ENCODE peak calls at places on chromosome 5, in five cellular contexts. One of them, this sample, is unnamed. For H3K27me3, the result is how much of the 10 kb centered on the place peaks cover.

GRCh38 chr5:75667586-75667985 is 49.7 kb downstream of the POC5 start:
- DNase-seq in AG04450: no peak
- DNase-seq in GM06990: no peak
- DNase-seq in esophagus squamous epithelium: no peak
- DNase-seq in Panc1: no peak
- DNase-seq in this sample: no peak

GRCh38 chr5:169495252-169495548 is 88.4 kb upstream of the SPDL1 start:
- DNase-seq in AG04450: no peak
- DNase-seq in GM06990: no peak
- DNase-seq in esophagus squamous epithelium: no peak
- DNase-seq in Panc1: no peak
- DNase-seq in this sample: no peak

GRCh38 chr5:17340363-17340762 is 122.9 kb downstream of the BASP1 start:
- DNase-seq in AG04450: no peak
- DNase-seq in GM06990: no peak
- DNase-seq in esophagus squamous epithelium: no peak
- DNase-seq in Panc1: no peak
- DNase-seq in this sample: no peak

GRCh38 chr5:100901851-100902341 is 1.2 kb downstream of the ST8SIA4 start:
- DNase-seq in AG04450: no peak
- DNase-seq in GM06990: peak
- DNase-seq in esophagus squamous epithelium: peak
- DNase-seq in Panc1: no peak
- DNase-seq in this sample: no peak

GRCh38 chr5:121968910-121969607 is 7.3 kb downstream of the SRFBP1 start:
- DNase-seq in AG04450: peak
- DNase-seq in GM06990: no peak
- DNase-seq in esophagus squamous epithelium: no peak
- DNase-seq in Panc1: peak
- DNase-seq in this sample: peak

GRCh38 chr5:53309653-53310052 is 170.8 kb upstream of the FST start:
- DNase-seq in AG04450: no peak
- DNase-seq in GM06990: no peak
- DNase-seq in esophagus squamous epithelium: no peak
- DNase-seq in Panc1: no peak
- DNase-seq in this sample: no peak

GRCh38 chr5:139474815-139475791 is 4.3 kb downstream of the SMIM33 start:
- DNase-seq in AG04450: peak
- DNase-seq in GM06990: no peak
- DNase-seq in esophagus squamous epithelium: no peak
- DNase-seq in Panc1: no peak
- DNase-seq in this sample: peak

GRCh38 chr5:178479261-178479660 is 110.9 kb downstream of the COL23A1 start:
- DNase-seq in AG04450: no peak
- DNase-seq in GM06990: no peak
- DNase-seq in esophagus squamous epithelium: no peak
- DNase-seq in Panc1: no peak
- DNase-seq in this sample: no peak

GRCh38 chr5:171709930-171710329 is 75.7 kb upstream of the SMIM23 start:
- DNase-seq in AG04450: no peak
- DNase-seq in GM06990: no peak
- DNase-seq in esophagus squamous epithelium: no peak
- DNase-seq in Panc1: no peak
- DNase-seq in this sample: no peak

GRCh38 chr5:171840066-171840465 is 54.4 kb downstream of the SMIM23 start:
- DNase-seq in AG04450: no peak
- DNase-seq in GM06990: no peak
- DNase-seq in esophagus squamous epithelium: no peak
- DNase-seq in Panc1: no peak
- DNase-seq in this sample: no peak

GRCh38 chr5:142796492-142797109 is 26.4 kb downstream of the ARHGAP26 start:
- DNase-seq in AG04450: no peak
- DNase-seq in GM06990: no peak
- DNase-seq in esophagus squamous epithelium: no peak
- DNase-seq in Panc1: no peak
- DNase-seq in this sample: no peak
- H3K27me3 ChIP-seq in AG04450: half or more
- H3K27me3 ChIP-seq in GM06990: under half
- H3K27me3 ChIP-seq in esophagus squamous epithelium: under half
- H3K27me3 ChIP-seq in Panc1: under half
- H3K27me3 ChIP-seq in this sample: under half

GRCh38 chr5:133866160-133866902 is 102.1 kb downstream of the C5orf15 start:
- DNase-seq in AG04450: no peak
- DNase-seq in GM06990: no peak
- DNase-seq in esophagus squamous epithelium: no peak
- DNase-seq in Panc1: no peak
- DNase-seq in this sample: no peak

GRCh38 chr5:133867851-133868545 is 100.4 kb downstream of the C5orf15 start:
- DNase-seq in AG04450: no peak
- DNase-seq in GM06990: no peak
- DNase-seq in esophagus squamous epithelium: no peak
- DNase-seq in Panc1: no peak
- DNase-seq in this sample: no peak

GRCh38 chr5:133865113-133865512 is 103.3 kb downstream of the C5orf15 start:
- DNase-seq in AG04450: no peak
- DNase-seq in GM06990: no peak
- DNase-seq in esophagus squamous epithelium: no peak
- DNase-seq in Panc1: no peak
- DNase-seq in this sample: no peak

GRCh38 chr5:133867341-133867740 is 101.1 kb downstream of the C5orf15 start:
- DNase-seq in AG04450: no peak
- DNase-seq in GM06990: no peak
- DNase-seq in esophagus squamous epithelium: no peak
- DNase-seq in Panc1: no peak
- DNase-seq in this sample: no peak

DNA sequence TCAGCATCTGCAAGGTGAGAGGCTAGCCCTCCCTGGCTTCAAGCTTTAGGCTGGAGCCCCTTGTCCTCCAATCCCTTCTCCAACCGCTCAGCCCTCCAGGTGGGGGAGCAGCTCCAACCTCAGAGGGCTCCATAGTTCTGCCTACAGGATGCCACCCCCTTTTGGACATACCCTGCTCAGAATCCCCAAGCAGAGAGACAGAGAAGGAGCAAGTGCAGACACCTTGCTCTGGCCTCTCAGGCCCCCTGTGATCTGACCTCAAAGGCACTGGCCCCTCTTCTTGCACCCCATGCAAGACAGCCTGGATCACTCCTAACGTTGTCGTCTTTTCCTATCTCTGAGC is 101.6 kb downstream of the C5orf15 start:
- DNase-seq in AG04450: no peak
- DNase-seq in GM06990: no peak
- DNase-seq in esophagus squamous epithelium: no peak
- DNase-seq in Panc1: no peak
- DNase-seq in this sample: no peak
- TF ChIP-seq CTCF in AG04450: no peak
- TF ChIP-seq CTCF in GM06990: no peak
- TF ChIP-seq CTCF in esophagus squamous epithelium: no peak
- TF ChIP-seq CTCF in Panc1: no peak
- TF ChIP-seq CTCF in this sample: no peak

GRCh38 chr5:141487131-141487530 is 1.8 kb upstream of the PCDHGC5 start:
- DNase-seq in AG04450: no peak
- DNase-seq in GM06990: no peak
- DNase-seq in esophagus squamous epithelium: no peak
- DNase-seq in Panc1: no peak
- DNase-seq in this sample: no peak
- H3K27me3 ChIP-seq in AG04450: under half
- H3K27me3 ChIP-seq in GM06990: under half
- H3K27me3 ChIP-seq in esophagus squamous epithelium: under half
- H3K27me3 ChIP-seq in Panc1: under half
- H3K27me3 ChIP-seq in this sample: under half

GRCh38 chr5:141493500-141494422 is 4.9 kb downstream of the PCDHGC5 start:
- DNase-seq in AG04450: no peak
- DNase-seq in GM06990: no peak
- DNase-seq in esophagus squamous epithelium: no peak
- DNase-seq in Panc1: no peak
- DNase-seq in this sample: no peak
- TF ChIP-seq CTCF in AG04450: no peak
- TF ChIP-seq CTCF in GM06990: no peak
- TF ChIP-seq CTCF in esophagus squamous epithelium: no peak
- TF ChIP-seq CTCF in Panc1: no peak
- TF ChIP-seq CTCF in this sample: no peak

DNA sequence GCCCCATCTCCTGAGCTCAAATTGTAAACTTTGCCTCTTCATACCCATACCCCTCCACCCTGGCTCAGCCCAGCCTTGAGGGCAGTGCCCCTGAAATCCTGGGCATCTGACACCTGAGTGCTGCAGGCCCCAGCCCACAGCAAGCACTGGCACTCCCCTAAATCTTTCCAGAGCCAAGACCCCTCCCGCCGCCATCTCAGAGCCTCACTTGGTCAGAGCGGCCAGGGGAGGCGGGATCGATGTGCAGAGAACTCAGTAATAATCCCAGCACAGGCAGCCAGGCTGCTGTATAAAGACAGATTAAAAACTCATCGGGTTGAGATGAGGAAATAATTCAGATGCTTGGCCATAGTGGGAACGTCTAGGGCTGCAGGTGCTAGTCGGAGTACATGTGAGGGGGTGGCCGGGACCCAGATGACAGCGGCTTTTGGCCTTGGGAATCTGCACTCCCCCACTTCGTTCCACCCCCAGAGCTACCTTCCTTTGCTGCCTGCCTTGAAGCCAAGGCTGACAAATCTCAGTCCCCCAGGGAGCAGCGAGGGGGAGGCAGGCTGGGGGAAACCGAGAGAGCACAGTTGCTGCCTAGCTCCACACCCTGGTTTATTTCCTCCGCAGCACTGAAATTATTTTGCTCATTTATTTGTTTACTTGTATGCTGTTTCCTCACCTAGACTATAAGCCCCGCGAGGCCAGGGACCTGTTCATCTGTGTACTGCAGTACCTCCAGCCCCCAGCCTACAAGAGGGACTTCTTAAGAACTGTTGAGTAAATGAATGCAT is 19.5 kb upstream of the ARAP3 start:
- DNase-seq in AG04450: no peak
- DNase-seq in GM06990: peak
- DNase-seq in esophagus squamous epithelium: no peak
- DNase-seq in Panc1: no peak
- DNase-seq in this sample: no peak
- H3K27me3 ChIP-seq in AG04450: half or more
- H3K27me3 ChIP-seq in GM06990: under half
- H3K27me3 ChIP-seq in esophagus squamous epithelium: under half
- H3K27me3 ChIP-seq in Panc1: under half
- H3K27me3 ChIP-seq in this sample: half or more

DNA sequence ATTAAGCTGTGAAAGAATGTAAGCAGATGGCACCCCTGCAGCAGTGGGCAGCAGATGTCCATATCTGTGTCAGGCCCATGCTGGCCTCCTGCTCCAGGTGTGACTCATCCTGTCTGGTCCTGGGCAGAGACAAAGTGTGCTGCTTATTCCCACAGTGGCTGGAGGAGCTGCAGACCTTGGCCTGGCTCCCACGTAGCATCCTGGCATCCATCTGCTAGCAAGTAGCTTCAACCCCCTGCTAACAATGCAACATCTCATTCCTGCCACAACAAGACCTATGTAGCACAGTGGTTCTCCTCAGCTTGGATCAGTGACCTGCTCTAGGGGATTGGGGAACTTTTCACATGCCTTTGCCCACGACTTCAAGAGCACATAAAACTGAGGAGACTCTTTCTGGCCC is 126.4 kb upstream of the SLC12A2 start:
- DNase-seq in AG04450: peak
- DNase-seq in GM06990: no peak
- DNase-seq in esophagus squamous epithelium: no peak
- DNase-seq in Panc1: no peak
- DNase-seq in this sample: no peak
- TF ChIP-seq CTCF in AG04450: peak
- TF ChIP-seq CTCF in GM06990: no peak
- TF ChIP-seq CTCF in esophagus squamous epithelium: no peak
- TF ChIP-seq CTCF in Panc1: no peak
- TF ChIP-seq CTCF in this sample: peak

DNA sequence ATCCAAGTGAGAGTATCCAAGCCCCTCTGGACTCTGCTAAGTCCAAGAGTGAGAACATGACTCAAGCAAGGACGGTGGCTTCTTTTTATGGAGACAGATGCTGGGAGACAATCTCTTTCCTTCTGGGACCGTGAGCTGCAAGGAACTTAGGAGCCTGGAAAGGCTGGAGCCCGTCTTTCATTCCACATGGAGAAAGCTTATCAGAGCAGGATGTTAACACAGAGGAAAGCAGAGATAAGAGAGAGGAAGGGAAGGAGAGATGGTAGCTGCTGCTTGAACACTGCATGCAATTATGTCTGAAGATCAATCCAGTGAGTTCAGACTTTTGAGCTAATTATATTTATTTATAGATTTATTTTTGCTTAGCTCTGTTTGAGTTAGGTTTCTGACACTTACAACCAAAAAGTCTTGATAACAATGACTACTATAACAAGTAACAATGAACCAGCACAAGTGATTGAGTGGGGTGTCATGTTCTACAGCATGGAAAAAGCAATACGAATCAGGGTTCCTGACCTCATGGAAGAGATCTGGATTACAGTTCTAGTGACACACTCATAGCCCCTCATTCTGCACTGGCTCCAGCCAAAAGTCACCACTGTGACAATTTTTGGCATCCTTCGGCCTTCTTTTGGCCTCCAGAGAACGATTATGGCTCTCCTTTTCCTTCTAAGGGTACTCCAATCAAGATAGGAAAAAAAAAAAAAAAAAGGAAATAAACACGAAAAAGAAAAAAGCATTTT is 71.5 kb downstream of the PRLR start:
- DNase-seq in AG04450: no peak
- DNase-seq in GM06990: no peak
- DNase-seq in esophagus squamous epithelium: no peak
- DNase-seq in Panc1: no peak
- DNase-seq in this sample: no peak
- H3K27me3 ChIP-seq in AG04450: under half
- H3K27me3 ChIP-seq in GM06990: under half
- H3K27me3 ChIP-seq in esophagus squamous epithelium: under half
- H3K27me3 ChIP-seq in Panc1: under half
- H3K27me3 ChIP-seq in this sample: under half

DNA sequence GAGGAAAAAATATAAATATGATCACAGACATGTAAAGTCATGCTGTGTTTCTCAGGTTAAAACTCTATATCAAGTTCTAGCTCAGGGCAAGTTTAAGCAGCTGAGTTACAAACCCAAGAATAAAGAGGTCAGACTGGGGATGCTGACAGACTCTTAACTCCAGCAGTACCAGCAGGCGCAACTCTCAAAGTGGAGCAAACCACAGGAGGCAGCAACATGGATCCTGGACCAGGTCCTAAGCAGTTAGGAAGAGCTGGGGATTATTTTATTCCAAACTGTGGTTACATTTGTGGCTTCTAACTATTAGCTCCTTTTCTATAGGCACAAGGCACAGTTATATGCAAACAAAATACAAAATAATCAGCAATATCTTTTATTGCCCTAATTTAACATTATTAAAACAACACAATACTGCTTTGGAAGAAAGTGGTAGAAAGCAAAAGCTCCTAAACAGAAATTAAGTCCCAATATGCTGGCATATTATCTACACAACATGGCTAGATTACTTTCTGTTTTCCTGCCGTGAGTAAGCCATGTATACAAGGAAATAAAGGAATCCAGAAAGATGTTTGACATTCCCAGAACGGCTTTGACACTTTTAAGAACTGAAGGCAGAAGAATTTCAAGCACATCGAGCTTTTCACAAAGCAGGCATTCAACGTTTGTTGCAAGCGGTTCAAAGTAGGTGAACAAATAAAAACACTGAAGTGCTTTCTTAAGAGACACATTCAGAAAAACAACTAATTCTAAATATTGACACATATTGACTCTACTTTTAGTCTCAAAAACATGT is 378.8 kb upstream of the ZNF608 start:
- DNase-seq in AG04450: no peak
- DNase-seq in GM06990: no peak
- DNase-seq in esophagus squamous epithelium: no peak
- DNase-seq in Panc1: no peak
- DNase-seq in this sample: no peak
- TF ChIP-seq CTCF in AG04450: no peak
- TF ChIP-seq CTCF in GM06990: no peak
- TF ChIP-seq CTCF in esophagus squamous epithelium: no peak
- TF ChIP-seq CTCF in Panc1: no peak
- TF ChIP-seq CTCF in this sample: no peak

This sample was measured in BJ.